ENCODE peak calls at places on chromosomes 6 and 20, in four cellular contexts. S is prostate gland, Q is BJ, X is heart right ventricle. C is an unnamed sample.

GRCh38 chr6:157528931-157529653 is 148.1 kb downstream of the ZDHHC14 start:
- DNase-seq in S (no peak), Q (no peak), X (no peak), C (no peak)

GRCh38 chr20:64261138-64261537 is 5.6 kb downstream of the PCMTD2 start:
- DNase-seq in S (no peak), Q (peak; percentile 63), X (peak; percentile 38), C (no peak)

GRCh38 chr6:54366647-54367327 is 58.5 kb downstream of the TINAG start:
- DNase-seq in S (no peak), Q (peak; percentile 4), X (no peak), C (no peak)

GRCh38 chr6:30640481-30640880 is 6.5 kb upstream of the C6orf136 start:
- DNase-seq in S (no peak), Q (no peak), X (no peak), C (no peak)

GRCh38 chr20:1566701-1567100 is 9.2 kb upstream of the SIRPD start:
- DNase-seq in S (no peak), Q (no peak), X (no peak), C (no peak)

GRCh38 chr6:147553099-147553498 is 44.6 kb downstream of the SAMD5 start:
- DNase-seq in S (no peak), Q (no peak), X (no peak), C (no peak)

GRCh38 chr6:35468980-35469710 is 944 bp downstream of the RPL10A start:
- DNase-seq in S (no peak), Q (no peak), X (no peak), C (no peak)

GRCh38 chr20:33460711-33461110 is 17.1 kb upstream of the SNTA1 start:
- DNase-seq in S (no peak), Q (no peak), X (no peak), C (no peak)

GRCh38 chr6:15253107-15254073 is 7.5 kb downstream of the JARID2 start:
- DNase-seq in S (no peak), Q (no peak), X (no peak), C (no peak)

GRCh38 chr6:42381850-42382249 is 69.9 kb downstream of the TRERF1 start:
- DNase-seq in S (no peak), Q (no peak), X (no peak), C (no peak)

GRCh38 chr20:58911309-58911708 is 58.8 kb downstream of the GNAS start:
- DNase-seq in S (no peak), Q (no peak), X (no peak), C (no peak)

GRCh38 chr6:74604279-74604678 is 601.6 kb downstream of the COL12A1 start:
- DNase-seq in S (no peak), Q (no peak), X (no peak), C (no peak)
- H3K4me3 ChIP-seq in S (no peak overlapping the region), Q (no peak overlapping the region), X (no peak overlapping the region), C (no peak overlapping the region)

DNA sequence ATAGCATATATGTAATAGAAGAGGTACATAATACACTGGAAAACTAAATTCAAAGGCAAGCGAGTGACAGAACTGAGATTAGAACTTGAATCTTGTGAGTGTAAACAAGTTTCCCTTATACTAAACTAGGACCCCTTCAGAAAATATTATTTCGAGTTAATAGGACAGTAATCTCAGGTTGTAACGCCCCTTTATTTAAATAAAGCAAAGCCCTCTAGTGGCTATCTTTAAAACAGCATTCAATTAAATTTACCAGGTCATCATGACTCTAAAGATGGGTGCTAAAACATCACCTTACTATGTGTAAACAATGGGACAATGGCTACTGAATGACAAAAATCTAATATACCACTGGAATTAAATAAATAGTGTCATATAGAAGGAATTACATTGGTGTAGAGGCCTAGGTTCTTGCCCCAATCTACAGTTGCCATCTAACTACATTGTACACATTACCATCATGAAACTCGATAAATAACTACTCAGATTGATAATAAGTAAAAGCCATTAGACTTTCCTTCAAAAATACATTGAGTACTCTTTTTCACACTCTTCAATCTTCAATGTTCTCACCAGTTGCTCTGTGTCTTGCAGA is 255.4 kb upstream of the IRAK1BP1 start:
- DNase-seq in S (no peak), Q (no peak), X (no peak), C (no peak)
- TF ChIP-seq CTCF in S (no peak), Q (peak; percentile 66), X (peak; percentile 28), C (peak; percentile 64)

GRCh38 chr6:39227476-39227875 is 1.8 kb downstream of the KCNK5 start:
- DNase-seq in S (no peak), Q (no peak), X (no peak), C (no peak)
- H3K4me3 ChIP-seq in S (no peak overlapping the region), Q (no peak overlapping the region), X (no peak overlapping the region), C (peak overlapping the region; percentile 90)

GRCh38 chr6:10256113-10256690 is 158.7 kb downstream of the TFAP2A start:
- DNase-seq in S (no peak), Q (no peak), X (no peak), C (peak; percentile 16)
- TF ChIP-seq CTCF in S (no peak), Q (peak; percentile 45), X (no peak), C (peak; percentile 40)

DNA sequence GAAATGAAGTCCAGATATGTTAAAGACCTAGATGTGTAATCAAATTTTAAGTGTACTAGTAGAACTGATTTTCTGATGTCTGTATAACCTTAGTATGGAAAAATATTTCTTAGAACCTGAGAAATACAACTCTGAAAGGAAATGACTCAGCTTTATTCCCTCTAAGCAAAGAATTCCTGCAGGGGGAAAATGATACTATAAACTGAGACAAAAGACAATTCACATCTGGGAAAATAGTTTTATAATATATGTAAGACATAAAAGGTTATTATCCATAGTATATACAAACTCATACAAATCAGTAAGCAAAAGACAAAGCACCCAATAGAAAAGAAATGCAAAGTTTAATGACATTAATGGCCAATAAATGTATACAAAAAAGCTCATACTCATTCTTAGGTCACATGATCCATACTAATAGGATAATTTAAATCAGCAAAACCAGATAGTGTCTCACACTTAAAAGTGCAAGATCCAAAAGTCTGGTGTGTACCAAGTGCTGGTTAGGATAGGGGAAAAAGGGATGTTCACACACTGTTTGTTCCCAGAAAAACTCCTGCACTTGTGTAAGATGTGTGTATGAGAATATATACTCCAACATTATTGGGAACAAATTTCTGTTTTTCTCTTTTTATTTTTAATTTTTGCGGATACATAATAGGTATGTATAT is 22.6 kb downstream of the RNF217 start:
- DNase-seq in S (no peak), Q (no peak), X (no peak), C (no peak)
- H3K4me3 ChIP-seq in S (no peak overlapping the region), Q (no peak overlapping the region), X (no peak overlapping the region), C (no peak overlapping the region)

C was measured in Caco-2.